ENCODE peak calls at places on chromosomes 3 and 15, in nine cellular contexts. D is posterior cingulate gyrus; N is stimulated activated CD8-positive, alpha-beta memory T cell treated with anti-CD3 and anti-CD28 coated beads, Interleukin-15, amount 100 ng/mL, for 4 hours; M is tibial artery; F is NCI-H2081; J is activated CD4-positive, alpha-beta T cell treated with anti-CD3 and anti-CD28 coated beads for 4 hours; Y is putamen; S is kidney glomerular epithelial cell; Q is AG10803. V is an unnamed sample.
A peak's percentile ranks its signal among the peaks of the same experiment; 100 is the strongest.

GRCh38 chr3:15623535-15624450 is 22.2 kb downstream of the BTD start:
- DNase-seq in D (no peak), N (no peak), M (no peak), F (no peak), J (no peak), Y (no peak), S (no peak), Q (no peak), V (no peak)

GRCh38 chr15:68428431-68428940 is 3.5 kb downstream of the ITGA11 start:
- DNase-seq in D (no peak), N (no peak), M (no peak), F (no peak), J (no peak), Y (no peak), S (no peak), Q (no peak), V (no peak)

GRCh38 chr3:58093573-58094195 is 85.5 kb downstream of the FLNB start:
- DNase-seq in D (no peak), N (no peak), M (no peak), F (no peak), J (no peak), Y (peak; percentile 21), S (peak; percentile 21), Q (peak; percentile 34), V (no peak)

GRCh38 chr15:29863438-29863837 is 41.2 kb upstream of the TJP1 start:
- DNase-seq in D (no peak), N (no peak), M (no peak), F (no peak), J (no peak), Y (no peak), S (no peak), Q (no peak), V (no peak)

GRCh38 chr3:174125267-174125844 is 727.8 kb downstream of the NLGN1 start:
- DNase-seq in D (no peak), N (no peak), M (no peak), F (peak; percentile 90), J (no peak), Y (no peak), S (peak; percentile 45), Q (peak; percentile 61), V (peak; percentile 60)

GRCh38 chr3:131705558-131706051 is 202.8 kb upstream of the MRPL3 start:
- DNase-seq in D (no peak), N (no peak), M (no peak), F (no peak), J (no peak), Y (no peak), S (no peak), Q (no peak), V (no peak)

GRCh38 chr3:161266731-161267150 is 45.6 kb downstream of the NMD3 start:
- DNase-seq in D (no peak), N (no peak), M (no peak), F (peak; percentile 77), J (no peak), Y (no peak), S (peak; percentile 62), Q (peak; percentile 81), V (peak; percentile 40)

GRCh38 chr15:95840004-95840403 is 490.5 kb upstream of the NR2F2 start:
- DNase-seq in D (no peak), N (no peak), M (peak; percentile 77), F (no peak), J (no peak), Y (no peak), S (peak; percentile 3), Q (peak; percentile 65), V (peak; percentile 46)

GRCh38 chr3:62098646-62099365 is 274.5 kb downstream of the FEZF2 start:
- DNase-seq in D (no peak), N (no peak), M (no peak), F (no peak), J (no peak), Y (no peak), S (no peak), Q (peak; percentile 70), V (peak; percentile 51)

GRCh38 chr3:127714151-127714571 is 41.4 kb downstream of the ABTB1 start:
- DNase-seq in D (no peak), N (no peak), M (no peak), F (peak; percentile 89), J (no peak), Y (no peak), S (no peak), Q (no peak), V (no peak)

GRCh38 chr3:57706462-57706861 is 13.6 kb upstream of the DENND6A start:
- DNase-seq in D (no peak), N (no peak), M (no peak), F (no peak), J (no peak), Y (no peak), S (peak; percentile 55), Q (peak; percentile 64), V (peak; percentile 65)

GRCh38 chr3:20916966-20917606 is 731.1 kb upstream of the SGO1 start:
- DNase-seq in D (no peak), N (no peak), M (no peak), F (peak; percentile 0), J (no peak), Y (no peak), S (no peak), Q (no peak), V (no peak)

GRCh38 chr3:114498779-114499370 is 205.0 kb downstream of the TIGIT start:
- DNase-seq in D (no peak), N (no peak), M (no peak), F (peak; percentile 20), J (no peak), Y (peak; percentile 69), S (peak; percentile 72), Q (peak; percentile 65), V (peak; percentile 10)

GRCh38 chr15:64634576-64635485 is 140.6 kb downstream of the RBPMS2 start:
- DNase-seq in D (no peak), N (no peak), M (no peak), F (peak; percentile 79), J (no peak), Y (no peak), S (peak; percentile 88), Q (no peak), V (no peak)

GRCh38 chr15:49624046-49624445 is 3.2 kb downstream of the DTWD1 start:
- DNase-seq in D (no peak), N (no peak), M (no peak), F (no peak), J (no peak), Y (no peak), S (no peak), Q (peak; percentile 96), V (peak; percentile 66)

GRCh38 chr3:129966876-129967275 is 7.6 kb upstream of the TRH start:
- DNase-seq in D (no peak), N (no peak), M (no peak), F (no peak), J (no peak), Y (no peak), S (no peak), Q (no peak), V (no peak)

GRCh38 chr3:117616213-117616612 is 906.6 kb downstream of the TUSC7 start:
- DNase-seq in D (no peak), N (no peak), M (no peak), F (no peak), J (no peak), Y (no peak), S (no peak), Q (peak; percentile 6), V (peak; percentile 2)

GRCh38 chr3:15241341-15241740 is 35.3 kb downstream of the CAPN7 start:
- DNase-seq in D (peak; percentile 52), N (peak; percentile 30), M (peak; percentile 42), F (no peak), J (peak; percentile 47), Y (no peak), S (no peak), Q (peak; percentile 6), V (no peak)

GRCh38 chr3:13047296-13048165 is 25.7 kb downstream of the IQSEC1 start:
- DNase-seq in D (no peak), N (no peak), M (no peak), F (no peak), J (no peak), Y (no peak), S (no peak), Q (no peak), V (no peak)

GRCh38 chr3:62557983-62558382 is 184.6 kb upstream of the FEZF2 start:
- DNase-seq in D (no peak), N (no peak), M (no peak), F (no peak), J (no peak), Y (no peak), S (no peak), Q (no peak), V (no peak)

V was measured in AG08395.